ENCODE peak calls at places on chromosomes 7 and 10, in six cellular contexts. One of them, this sample, is unnamed. For H3K4me1, the result is how much of the 10 kb centered on the place peaks cover.

GRCh38 chr7:42236266-42237161 is 495 bp downstream of the GLI3 start:
- DNase-seq in upper lobe of right lung: peak
- DNase-seq in CD8-positive, alpha-beta T cell: no peak
- DNase-seq in A549: peak
- DNase-seq in A673: peak
- DNase-seq in HCT116: no peak
- DNase-seq in this sample: no peak

GRCh38 chr10:50260791-50261281 is 9.5 kb upstream of the ASAH2 start:
- DNase-seq in A549: no peak
- DNase-seq in upper lobe of right lung: no peak
- DNase-seq in A673: no peak
- DNase-seq in HCT116: no peak
- DNase-seq in CD8-positive, alpha-beta T cell: no peak
- DNase-seq in this sample: no peak

GRCh38 chr10:34313353-34313752 is 501.7 kb downstream of the PARD3 start:
- DNase-seq in HCT116: no peak
- DNase-seq in A673: no peak
- DNase-seq in upper lobe of right lung: no peak
- DNase-seq in A549: no peak
- DNase-seq in CD8-positive, alpha-beta T cell: no peak
- DNase-seq in this sample: no peak

GRCh38 chr10:49594594-49594993 is 15.5 kb upstream of the SLC18A3 start:
- DNase-seq in upper lobe of right lung: no peak
- DNase-seq in CD8-positive, alpha-beta T cell: peak
- DNase-seq in HCT116: peak
- DNase-seq in A673: peak
- DNase-seq in A549: peak
- DNase-seq in this sample: no peak

GRCh38 chr10:120266037-120266436 is 191.0 kb upstream of the PLPP4 start:
- DNase-seq in HCT116: no peak
- DNase-seq in upper lobe of right lung: no peak
- DNase-seq in A549: no peak
- DNase-seq in CD8-positive, alpha-beta T cell: no peak
- DNase-seq in A673: no peak
- DNase-seq in this sample: no peak

GRCh38 chr10:91521444-91521843 is 111.3 kb downstream of the HECTD2 start:
- DNase-seq in A549: no peak
- DNase-seq in CD8-positive, alpha-beta T cell: no peak
- DNase-seq in HCT116: no peak
- DNase-seq in upper lobe of right lung: no peak
- DNase-seq in A673: no peak
- DNase-seq in this sample: no peak

GRCh38 chr10:103543617-103544525 is 50.4 kb downstream of the NEURL1 start:
- DNase-seq in upper lobe of right lung: peak
- DNase-seq in A673: no peak
- DNase-seq in CD8-positive, alpha-beta T cell: no peak
- DNase-seq in A549: no peak
- DNase-seq in HCT116: no peak
- DNase-seq in this sample: peak

GRCh38 chr7:155594163-155594732 is 47.9 kb upstream of the CNPY1 start:
- DNase-seq in A673: no peak
- DNase-seq in CD8-positive, alpha-beta T cell: no peak
- DNase-seq in HCT116: no peak
- DNase-seq in upper lobe of right lung: no peak
- DNase-seq in A549: no peak
- DNase-seq in this sample: no peak

GRCh38 chr10:71964669-71965515 is 697 bp downstream of the CHST3 start:
- DNase-seq in upper lobe of right lung: no peak
- DNase-seq in HCT116: no peak
- DNase-seq in A549: peak
- DNase-seq in CD8-positive, alpha-beta T cell: no peak
- DNase-seq in A673: peak
- DNase-seq in this sample: no peak

GRCh38 chr7:101156866-101157589 is 2.8 kb downstream of the AP1S1 start:
- DNase-seq in CD8-positive, alpha-beta T cell: no peak
- DNase-seq in A549: no peak
- DNase-seq in upper lobe of right lung: no peak
- DNase-seq in A673: no peak
- DNase-seq in HCT116: no peak
- DNase-seq in this sample: no peak

GRCh38 chr7:91310829-91311460 is 46.7 kb downstream of the FZD1 start:
- DNase-seq in A673: no peak
- DNase-seq in upper lobe of right lung: no peak
- DNase-seq in A549: no peak
- DNase-seq in CD8-positive, alpha-beta T cell: no peak
- DNase-seq in HCT116: no peak
- DNase-seq in this sample: no peak

GRCh38 chr7:41709621-41710020 is 6.7 kb upstream of the INHBA start:
- DNase-seq in HCT116: no peak
- DNase-seq in A549: no peak
- DNase-seq in A673: no peak
- DNase-seq in upper lobe of right lung: no peak
- DNase-seq in CD8-positive, alpha-beta T cell: no peak
- DNase-seq in this sample: no peak

GRCh38 chr7:137579913-137580640 is 236.5 kb upstream of the PTN start:
- DNase-seq in HCT116: no peak
- DNase-seq in upper lobe of right lung: no peak
- DNase-seq in A673: peak
- DNase-seq in A549: no peak
- DNase-seq in CD8-positive, alpha-beta T cell: no peak
- DNase-seq in this sample: no peak

GRCh38 chr7:2156756-2157472 is 75.8 kb downstream of the MAD1L1 start:
- DNase-seq in CD8-positive, alpha-beta T cell: no peak
- DNase-seq in upper lobe of right lung: no peak
- DNase-seq in A549: no peak
- DNase-seq in A673: peak
- DNase-seq in HCT116: no peak
- DNase-seq in this sample: no peak

GRCh38 chr10:52551036-52551435 is 221.5 kb downstream of the MBL2 start:
- DNase-seq in A549: no peak
- DNase-seq in upper lobe of right lung: no peak
- DNase-seq in A673: no peak
- DNase-seq in CD8-positive, alpha-beta T cell: no peak
- DNase-seq in HCT116: no peak
- DNase-seq in this sample: no peak

GRCh38 chr7:103660455-103661371 is 214.7 kb upstream of the SLC26A5 start:
- DNase-seq in upper lobe of right lung: no peak
- DNase-seq in A549: no peak
- DNase-seq in A673: peak
- DNase-seq in CD8-positive, alpha-beta T cell: no peak
- DNase-seq in HCT116: no peak
- DNase-seq in this sample: no peak

GRCh38 chr10:59648711-59649201 is 60.9 kb downstream of the SLC16A9 start:
- DNase-seq in A549: no peak
- DNase-seq in CD8-positive, alpha-beta T cell: no peak
- DNase-seq in HCT116: no peak
- DNase-seq in A673: peak
- DNase-seq in upper lobe of right lung: no peak
- DNase-seq in this sample: no peak

GRCh38 chr10:110259317-110259716 is 45.4 kb downstream of the SMNDC1 start:
- DNase-seq in CD8-positive, alpha-beta T cell: no peak
- DNase-seq in HCT116: no peak
- DNase-seq in upper lobe of right lung: no peak
- DNase-seq in A673: no peak
- DNase-seq in A549: no peak
- DNase-seq in this sample: no peak

GRCh38 chr7:122457969-122458368 is 153.4 kb upstream of the FEZF1 start:
- DNase-seq in upper lobe of right lung: no peak
- DNase-seq in A549: no peak
- DNase-seq in A673: no peak
- DNase-seq in HCT116: no peak
- DNase-seq in CD8-positive, alpha-beta T cell: no peak
- DNase-seq in this sample: no peak

GRCh38 chr10:105586451-105587098 is 945.5 kb downstream of the SORCS3 start:
- DNase-seq in CD8-positive, alpha-beta T cell: no peak
- DNase-seq in upper lobe of right lung: no peak
- DNase-seq in A673: no peak
- DNase-seq in A549: no peak
- DNase-seq in HCT116: no peak
- DNase-seq in this sample: no peak

GRCh38 chr10:68367121-68367520 is 34.4 kb upstream of the PBLD start:
- DNase-seq in upper lobe of right lung: no peak
- DNase-seq in A549: no peak
- DNase-seq in A673: no peak
- DNase-seq in HCT116: no peak
- DNase-seq in CD8-positive, alpha-beta T cell: no peak
- DNase-seq in this sample: no peak

DNA sequence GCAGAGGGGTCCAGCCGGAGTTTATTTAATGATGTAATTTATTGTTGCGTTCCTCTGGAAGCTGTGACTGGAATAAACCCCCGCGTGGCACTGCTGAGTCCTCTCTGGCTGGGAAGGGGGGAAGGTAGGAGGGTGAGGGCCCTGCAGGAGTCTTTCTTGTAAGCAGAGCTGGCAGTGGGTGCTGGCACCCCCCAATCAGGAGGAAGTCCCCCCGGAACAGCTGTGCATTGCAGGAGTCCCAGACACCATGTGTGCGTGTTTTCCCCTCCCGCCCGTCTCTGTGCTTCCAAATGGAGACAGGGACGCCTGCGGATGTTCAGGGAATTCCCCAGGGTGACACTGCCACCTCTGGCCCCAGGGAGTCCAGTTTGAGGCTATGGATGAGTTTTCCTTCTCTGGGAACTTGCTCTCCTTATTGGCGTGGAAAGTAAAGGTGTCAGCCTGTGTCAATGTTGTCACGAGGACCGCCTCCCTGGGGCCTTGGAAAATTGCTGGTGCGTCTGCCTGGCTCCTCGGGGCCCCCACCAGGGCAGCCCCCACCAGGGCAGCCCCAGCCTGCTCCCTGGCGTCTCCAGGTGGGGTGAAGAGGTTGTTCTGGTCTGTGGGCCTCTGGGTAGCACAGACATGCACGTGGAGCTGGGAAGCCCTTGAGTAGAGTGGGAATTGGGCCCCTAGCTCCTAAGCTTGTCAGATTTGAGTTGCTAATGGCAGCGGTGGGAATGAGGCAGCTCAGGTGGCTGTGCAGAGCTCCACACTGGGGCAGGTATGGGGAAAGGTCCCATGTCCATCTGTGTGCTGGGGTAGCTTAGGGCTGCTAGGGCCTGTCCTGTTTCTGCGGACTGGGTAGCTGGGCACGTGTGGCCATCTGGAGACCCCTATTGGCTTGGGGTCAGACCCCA is 2.7 kb downstream of the FZD9 start:
- DNase-seq in A673: peak
- DNase-seq in HCT116: no peak
- DNase-seq in A549: peak
- DNase-seq in CD8-positive, alpha-beta T cell: no peak
- DNase-seq in upper lobe of right lung: no peak
- DNase-seq in this sample: no peak
- TF ChIP-seq CTCF in A673: no peak
- TF ChIP-seq CTCF in HCT116: no peak
- TF ChIP-seq CTCF in A549: peak
- TF ChIP-seq CTCF in CD8-positive, alpha-beta T cell: no peak
- TF ChIP-seq CTCF in upper lobe of right lung: no peak
- TF ChIP-seq CTCF in this sample: peak

DNA sequence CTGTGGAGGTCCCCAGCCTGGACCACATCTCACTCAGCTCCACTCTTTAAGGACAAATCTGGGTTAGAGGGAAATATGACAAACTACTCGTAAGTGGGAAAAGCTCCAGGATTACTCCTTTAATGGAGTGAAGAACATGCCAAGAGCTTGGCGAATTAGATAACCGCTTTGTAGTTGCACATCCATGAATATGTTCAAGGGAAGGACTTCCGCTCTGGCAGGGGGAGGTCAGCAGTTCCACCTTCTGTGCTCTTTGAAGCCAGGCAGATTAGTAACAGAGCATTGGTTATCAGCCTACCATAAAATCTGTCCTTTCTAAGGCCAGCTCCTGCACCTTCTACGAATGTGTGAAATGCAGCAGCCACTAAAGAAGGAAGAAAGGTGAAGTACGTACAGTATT is 111.3 kb downstream of the FGFR2 start:
- DNase-seq in CD8-positive, alpha-beta T cell: no peak
- DNase-seq in A549: no peak
- DNase-seq in HCT116: no peak
- DNase-seq in A673: no peak
- DNase-seq in upper lobe of right lung: no peak
- DNase-seq in this sample: no peak
- H3K4me1 ChIP-seq in CD8-positive, alpha-beta T cell: under half
- H3K4me1 ChIP-seq in A549: under half
- H3K4me1 ChIP-seq in HCT116: under half
- H3K4me1 ChIP-seq in A673: under half
- H3K4me1 ChIP-seq in upper lobe of right lung: under half
- H3K4me1 ChIP-seq in this sample: under half

DNA sequence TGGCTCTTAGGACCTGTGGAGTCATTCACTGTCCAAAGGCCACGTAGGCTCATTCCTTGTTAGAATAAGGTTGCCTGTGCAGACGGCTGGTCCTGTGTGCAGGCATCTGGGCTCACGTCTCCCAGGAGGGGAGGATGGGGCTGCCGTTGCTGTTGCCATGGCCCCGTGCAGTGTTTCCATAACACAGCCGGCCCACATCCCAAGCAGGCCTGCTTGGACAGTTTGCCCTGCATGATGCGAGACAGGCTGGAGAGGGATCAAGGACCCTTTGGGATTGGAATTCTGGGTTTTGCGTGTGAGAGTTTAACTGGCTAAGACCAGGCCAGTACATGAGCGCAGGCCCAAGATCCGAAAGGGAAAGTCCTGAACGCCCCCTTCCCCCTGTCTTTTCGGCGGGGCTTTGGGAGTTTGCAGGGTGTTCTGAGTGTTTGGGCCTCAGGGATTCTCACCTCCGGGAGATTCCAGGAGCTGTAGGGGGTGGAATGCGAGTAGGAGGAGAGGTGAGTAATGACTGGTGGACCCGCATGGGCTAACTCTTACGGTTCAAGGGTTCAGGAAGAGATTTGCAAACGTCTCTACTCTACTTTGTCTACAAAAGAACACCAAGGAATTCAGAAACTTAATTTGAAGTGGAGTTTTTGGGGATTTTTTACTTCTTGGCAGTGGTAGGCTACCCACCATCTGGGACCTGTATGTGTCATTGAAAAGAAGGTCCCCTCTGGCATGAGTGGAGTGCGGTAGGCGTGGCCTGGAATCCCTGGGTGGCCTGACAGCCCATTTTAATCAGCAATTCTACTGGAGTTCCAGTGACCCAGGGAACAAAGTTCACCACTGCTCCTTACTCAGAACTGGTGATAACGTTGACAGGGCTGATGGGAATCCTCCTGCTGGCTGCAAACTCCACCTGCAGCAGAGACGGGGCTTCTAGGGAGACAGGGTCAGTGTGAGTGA is 125.4 kb downstream of the ITIH5 start:
- DNase-seq in HCT116: no peak
- DNase-seq in CD8-positive, alpha-beta T cell: no peak
- DNase-seq in A673: no peak
- DNase-seq in upper lobe of right lung: no peak
- DNase-seq in A549: no peak
- DNase-seq in this sample: no peak
- H3K4me3 ChIP-seq in HCT116: no peak
- H3K4me3 ChIP-seq in CD8-positive, alpha-beta T cell: no peak
- H3K4me3 ChIP-seq in A673: no peak
- H3K4me3 ChIP-seq in upper lobe of right lung: no peak
- H3K4me3 ChIP-seq in A549: no peak
- H3K4me3 ChIP-seq in this sample: no peak

DNA sequence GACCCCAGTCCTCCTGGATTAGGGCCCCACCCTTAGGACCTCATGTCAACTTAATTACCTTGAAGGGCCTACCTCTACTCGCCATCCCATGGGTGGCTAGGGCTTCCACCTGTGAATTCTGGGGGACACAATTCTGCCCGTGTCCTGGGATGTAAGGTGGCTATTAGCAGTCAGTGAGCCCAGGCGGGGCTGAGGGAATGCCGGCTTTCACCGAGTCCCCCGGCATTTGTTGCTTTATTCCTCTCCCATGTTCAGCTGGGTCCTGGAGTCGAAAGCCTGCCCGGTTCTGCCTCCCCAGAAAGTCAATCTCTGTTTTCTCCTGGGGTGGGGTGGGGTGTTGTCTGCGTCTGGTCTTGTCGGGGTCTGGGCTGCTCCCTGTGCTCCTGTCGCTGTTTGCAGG is 125.6 kb downstream of the GLRX3 start:
- DNase-seq in HCT116: no peak
- DNase-seq in A673: no peak
- DNase-seq in A549: no peak
- DNase-seq in upper lobe of right lung: no peak
- DNase-seq in CD8-positive, alpha-beta T cell: no peak
- DNase-seq in this sample: no peak
- TF ChIP-seq CTCF in HCT116: no peak
- TF ChIP-seq CTCF in A673: no peak
- TF ChIP-seq CTCF in A549: no peak
- TF ChIP-seq CTCF in upper lobe of right lung: no peak
- TF ChIP-seq CTCF in CD8-positive, alpha-beta T cell: no peak
- TF ChIP-seq CTCF in this sample: no peak